ENCODE peak calls at places on chromosomes 2 and 18, in five cellular contexts. G is RPMI8226, W is activated B cell treated with CpG ODN at 0.5 μM for 24 hours, J is AG10803, R is PC-9. S is an unnamed sample.

GRCh38 chr2:174716785-174717184 is 47.5 kb downstream of the CHRNA1 start:
- DNase-seq in G (no peak), J (no peak), W (no peak), R (no peak), S (no peak)

GRCh38 chr2:16747706-16748105 is 82.1 kb upstream of the CYRIA start:
- DNase-seq in R (no peak), G (no peak), J (no peak), W (no peak), S (no peak)

GRCh38 chr2:231488331-231488730 is 24.0 kb upstream of the NCL start:
- DNase-seq in G (no peak), W (no peak), J (no peak), R (no peak), S (no peak)

GRCh38 chr2:103484906-103485305 is 723.1 kb downstream of the TMEM182 start:
- DNase-seq in J (no peak), W (no peak), R (no peak), G (no peak), S (no peak)

GRCh38 chr2:145277922-145278321 is 758.0 kb upstream of the ZEB2 start:
- DNase-seq in W (no peak), R (no peak), G (no peak), J (peak), S (no peak)

GRCh38 chr2:27032495-27033252 is at the start of gene TMEM214:
- DNase-seq in G (peak), J (peak), R (peak), W (peak), S (peak)

GRCh38 chr2:157325786-157326185 is at the start of gene ERMN:
- DNase-seq in R (no peak), W (no peak), G (no peak), J (no peak), S (peak)

GRCh38 chr2:101256316-101256715 is 3.6 kb downstream of the CNOT11 start:
- DNase-seq in J (no peak), G (no peak), W (no peak), R (peak), S (no peak)

GRCh38 chr2:216284708-216285107 is 87.6 kb downstream of the MARCHF4 start:
- DNase-seq in W (no peak), J (no peak), G (no peak), R (no peak), S (no peak)

GRCh38 chr18:14949800-14950415 is 201.9 kb downstream of the ANKRD30B start:
- DNase-seq in G (peak), J (no peak), R (no peak), W (no peak), S (peak)

GRCh38 chr18:55228191-55228590 is 268.9 kb upstream of the CCDC68 start:
- DNase-seq in J (peak), W (no peak), G (no peak), R (no peak), S (no peak)

GRCh38 chr2:173555833-173556232 is 201.2 kb downstream of the CDCA7 start:
- DNase-seq in J (peak), W (no peak), G (peak), R (no peak), S (no peak)

GRCh38 chr2:152432206-152432653 is 97.3 kb downstream of the FMNL2 start:
- DNase-seq in G (no peak), W (no peak), R (no peak), J (peak), S (no peak)

GRCh38 chr18:62438402-62438801 is 84.4 kb upstream of the ZCCHC2 start:
- DNase-seq in R (no peak), G (no peak), J (no peak), W (no peak), S (no peak)

GRCh38 chr18:58161659-58162058 is 117.6 kb downstream of the NEDD4L start:
- DNase-seq in J (no peak), R (no peak), G (peak), W (no peak), S (no peak)

GRCh38 chr2:156826342-156826933 is 390.3 kb downstream of the GPD2 start:
- DNase-seq in W (no peak), R (no peak), G (no peak), J (peak), S (no peak)

GRCh38 chr18:42048150-42048549 is 93.1 kb downstream of the PIK3C3 start:
- DNase-seq in J (peak), G (peak), W (no peak), R (peak), S (no peak)

GRCh38 chr2:45285791-45286390 is 276.6 kb upstream of the SIX2 start:
- DNase-seq in R (no peak), J (no peak), W (no peak), G (no peak), S (no peak)

GRCh38 chr2:96110621-96111256 is 5.6 kb downstream of the ADRA2B start:
- DNase-seq in G (peak), W (peak), J (no peak), R (no peak), S (no peak)

GRCh38 chr2:108323619-108324018 is 34.9 kb downstream of the SULT1C2 start:
- DNase-seq in W (no peak), R (no peak), G (no peak), J (peak), S (no peak)

GRCh38 chr2:27091746-27092695 is 5.4 kb downstream of the KHK start:
- DNase-seq in J (no peak), R (no peak), G (no peak), W (no peak), S (no peak)

GRCh38 chr18:55116855-55117254 is 157.6 kb upstream of the CCDC68 start:
- DNase-seq in J (peak), G (no peak), W (no peak), R (no peak), S (no peak)

GRCh38 chr18:26813043-26813442 is 52.5 kb downstream of the AQP4 start:
- DNase-seq in G (peak), W (no peak), J (no peak), R (no peak), S (peak)

GRCh38 chr2:201968476-201968875 is 65.2 kb upstream of the FZD7 start:
- DNase-seq in W (no peak), J (no peak), R (no peak), G (no peak), S (no peak)

GRCh38 chr2:2271471-2271941 is 59.6 kb downstream of the MYT1L start:
- DNase-seq in R (no peak), W (no peak), J (peak), G (peak), S (no peak)

GRCh38 chr2:44495035-44495434 is 133.3 kb downstream of the CAMKMT start:
- DNase-seq in J (no peak), R (no peak), G (no peak), W (no peak), S (no peak)

GRCh38 chr2:170310876-170311502 is 133.0 kb downstream of the MYO3B start:
- DNase-seq in J (no peak), G (no peak), W (no peak), R (no peak), S (peak)

GRCh38 chr2:191566347-191566746 is 111.6 kb upstream of the NABP1 start:
- DNase-seq in J (peak), W (peak), G (peak), R (peak), S (peak)

GRCh38 chr2:61419129-61419528 is 51.8 kb downstream of the USP34 start:
- DNase-seq in J (peak), G (no peak), R (no peak), W (no peak), S (no peak)

GRCh38 chr2:42971947-42972736 is 179.8 kb upstream of the HAAO start:
- DNase-seq in W (no peak), J (peak), R (no peak), G (no peak), S (no peak)

GRCh38 chr18:68740966-68741365 is 26.1 kb upstream of the TMX3 start:
- DNase-seq in G (no peak), W (no peak), J (peak), R (no peak), S (no peak)

GRCh38 chr2:58427572-58428285 is 186.6 kb upstream of the FANCL start:
- DNase-seq in G (no peak), W (no peak), R (peak), J (peak), S (no peak)

GRCh38 chr18:9244376-9244775 is 90.2 kb upstream of the TWSG1 start:
- DNase-seq in W (no peak), R (no peak), G (no peak), J (no peak), S (no peak)

GRCh38 chr18:21000667-21001066 is 110.9 kb downstream of the ROCK1 start:
- DNase-seq in W (no peak), G (no peak), R (no peak), J (peak), S (no peak)